ENCODE peak calls at places on chromosomes 13 and 19, in four cellular contexts. N is AG04450, C is heart left ventricle, I is progenitor cell of endocrine pancreas. G is an unnamed sample.

GRCh38 chr13:46562581-46562980 is 9.6 kb downstream of the LRCH1 start:
- DNase-seq in I (no peak), N (no peak), C (no peak), G (no peak)

GRCh38 chr13:63873936-63874335 is 2458.3 kb upstream of the PCDH20 start:
- DNase-seq in N (no peak), I (no peak), C (no peak), G (no peak)

GRCh38 chr13:111668451-111668850 is 348.0 kb downstream of the TEX29 start:
- DNase-seq in C (no peak), N (no peak), I (no peak), G (no peak)

GRCh38 chr13:101416181-101417042 is at the start of gene NALCN:
- DNase-seq in C (peak; percentile 64), N (no peak), I (peak; percentile 21), G (no peak)

GRCh38 chr19:16330368-16330801 is 5.8 kb downstream of the KLF2 start:
- DNase-seq in C (peak; percentile 85), I (no peak), N (no peak), G (peak; percentile 91)

GRCh38 chr13:94173312-94173854 is 306.1 kb downstream of the DCT start:
- DNase-seq in I (no peak), C (no peak), N (peak; percentile 27), G (no peak)

GRCh38 chr19:11784356-11784755 is 14.0 kb upstream of the ZNF491 start:
- DNase-seq in C (no peak), N (no peak), I (no peak), G (no peak)

GRCh38 chr13:60759499-60759898 is 362.5 kb downstream of the TDRD3 start:
- DNase-seq in I (no peak), C (no peak), N (no peak), G (no peak)

GRCh38 chr13:79658333-79658975 is 177.5 kb downstream of the NDFIP2 start:
- DNase-seq in N (no peak), I (no peak), C (no peak), G (no peak)

GRCh38 chr19:17681505-17682125 is 6.5 kb downstream of the UNC13A start:
- DNase-seq in N (peak; percentile 6), I (peak; percentile 54), C (no peak), G (peak; percentile 53)

GRCh38 chr13:103471896-103472295 is 405.7 kb upstream of the SLC10A2 start:
- DNase-seq in I (no peak), N (no peak), C (no peak), G (no peak)

GRCh38 chr13:44703371-44703770 is 127.2 kb upstream of the TSC22D1 start:
- DNase-seq in N (no peak), C (no peak), I (no peak), G (no peak)

GRCh38 chr13:30750036-30750435 is 14.7 kb downstream of the ALOX5AP start:
- DNase-seq in N (no peak), I (no peak), C (no peak), G (no peak)

GRCh38 chr19:55673889-55674288 is 1.1 kb upstream of the EPN1 start:
- DNase-seq in I (no peak), C (no peak), N (no peak), G (no peak)

GRCh38 chr13:95246292-95247082 is 54.8 kb downstream of the ABCC4 start:
- DNase-seq in C (no peak), I (no peak), N (no peak), G (no peak)

GRCh38 chr13:99450416-99450815 is 50.9 kb upstream of the TM9SF2 start:
- DNase-seq in C (no peak), I (no peak), N (no peak), G (no peak)

GRCh38 chr19:14476663-14477401 is 1.7 kb upstream of the PTGER1 start:
- DNase-seq in I (no peak), C (no peak), N (peak; percentile 41), G (peak; percentile 88)

GRCh38 chr13:59514316-59514715 is 649.4 kb downstream of the DIAPH3 start:
- DNase-seq in C (no peak), I (no peak), N (no peak), G (no peak)

GRCh38 chr19:55486043-55486970 is 1.3 kb downstream of the NAT14 start:
- DNase-seq in N (no peak), C (peak; percentile 76), I (no peak), G (no peak)

GRCh38 chr19:43766755-43767043 is 11.9 kb upstream of the SMG9 start:
- DNase-seq in I (no peak), N (no peak), C (no peak), G (no peak)

GRCh38 chr19:47540748-47541147 is 25.9 kb upstream of the NAPA start:
- DNase-seq in I (no peak), N (peak; percentile 11), C (no peak), G (no peak)

GRCh38 chr13:112734696-112735547 is 45.1 kb downstream of the ATP11A start:
- DNase-seq in N (no peak), C (no peak), I (no peak), G (no peak)

GRCh38 chr19:11425719-11426457 is 6.8 kb upstream of the RGL3 start:
- DNase-seq in C (no peak), I (no peak), N (no peak), G (no peak)

GRCh38 chr19:53131732-53132131 is 978 bp downstream of the ZNF415 start:
- DNase-seq in N (no peak), I (no peak), C (no peak), G (no peak)

GRCh38 chr19:33473644-33474305 is 47.8 kb downstream of the PEPD start:
- DNase-seq in N (no peak), I (no peak), C (no peak), G (no peak)

GRCh38 chr19:51676566-51677083 is 16.5 kb upstream of the SPACA6 start:
- DNase-seq in I (no peak), N (no peak), C (no peak), G (no peak)

GRCh38 chr13:113160983-113161382 is 2.5 kb downstream of the PROZ start:
- DNase-seq in I (no peak), N (no peak), C (no peak), G (no peak)

GRCh38 chr19:4032436-4032835 is 24.9 kb downstream of the PIAS4 start:
- DNase-seq in N (no peak), I (no peak), C (no peak), G (no peak)

GRCh38 chr19:21569497-21569870 is 64.1 kb downstream of the ZNF429 start:
- DNase-seq in N (no peak), I (no peak), C (peak; percentile 85), G (no peak)

GRCh38 chr19:55391191-55391670 is 5.5 kb downstream of the RPL28 start:
- DNase-seq in N (no peak), C (no peak), I (no peak), G (no peak)

GRCh38 chr13:29487466-29488454 is 107.7 kb downstream of the SLC7A1 start:
- DNase-seq in N (no peak), C (no peak), I (no peak), G (no peak)

GRCh38 chr19:55106591-55106990 is 10.8 kb downstream of the PPP1R12C start:
- DNase-seq in N (no peak), I (no peak), C (no peak), G (no peak)

GRCh38 chr19:39738809-39739208 is 980 bp upstream of the CLC start:
- DNase-seq in I (no peak), C (no peak), N (no peak), G (no peak)

GRCh38 chr19:30082168-30082567 is 140.1 kb downstream of the URI1 start:
- DNase-seq in I (no peak), N (no peak), C (peak; percentile 18), G (no peak)

GRCh38 chr13:33874871-33875270 is 56.9 kb downstream of the RFC3 start:
- DNase-seq in C (no peak), N (no peak), I (no peak), G (no peak)
- TF ChIP-seq CTCF in C (no peak), N (peak; percentile 6), I (no peak), G (no peak)

GRCh38 chr13:39016789-39017188 is 21.1 kb downstream of the PROSER1 start:
- DNase-seq in N (no peak), I (no peak), C (no peak), G (no peak)

GRCh38 chr13:39016087-39016486 is 21.8 kb downstream of the PROSER1 start:
- DNase-seq in N (no peak), C (no peak), I (no peak), G (no peak)

GRCh38 chr13:39013462-39013861 is 22.8 kb upstream of the STOML3 start:
- DNase-seq in I (no peak), N (no peak), C (no peak), G (no peak)

DNA sequence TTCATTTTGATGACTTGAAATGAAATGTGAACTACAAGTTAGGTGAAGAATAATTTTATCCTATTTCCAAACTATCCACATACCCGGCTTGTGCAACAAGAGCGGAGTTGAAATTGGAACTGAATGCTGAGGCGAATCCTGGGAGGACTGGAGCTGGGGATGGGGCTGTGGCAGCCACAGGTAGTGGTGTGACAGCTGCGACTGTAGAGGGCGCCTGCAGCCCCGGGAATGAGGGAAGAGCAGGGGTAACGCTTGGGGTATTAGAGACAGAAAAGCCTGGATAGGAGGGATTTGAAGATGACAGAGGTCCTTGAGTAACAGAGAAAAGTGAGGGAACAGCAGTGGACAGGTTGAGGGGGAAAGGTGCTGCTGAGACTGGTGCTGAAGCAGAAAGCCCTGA is 22.0 kb upstream of the STOML3 start:
- DNase-seq in N (no peak), I (no peak), C (no peak), G (no peak)
- TF ChIP-seq CTCF in N (no peak), I (peak; percentile 41), C (no peak), G (no peak)

DNA sequence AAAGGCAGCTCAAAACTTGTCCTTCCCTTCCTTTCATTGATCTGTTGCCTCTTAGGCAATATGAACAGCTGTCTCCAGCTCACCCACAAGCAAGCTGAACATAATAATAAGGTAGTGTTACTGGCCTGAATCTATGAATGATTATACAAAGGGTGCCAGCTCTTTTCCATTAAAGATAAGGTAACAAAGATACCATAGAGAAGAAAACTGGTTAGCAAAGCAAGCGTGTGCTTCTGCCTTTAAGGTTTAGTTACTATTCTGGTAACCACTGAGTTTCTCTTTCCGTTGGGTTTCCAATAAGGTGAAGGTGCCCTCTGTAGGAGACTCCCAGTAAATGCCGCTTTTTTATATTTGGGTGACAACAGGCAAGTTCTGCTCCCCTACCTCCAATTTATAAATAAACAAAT is 12.1 kb upstream of the DACH1 start:
- DNase-seq in C (no peak), N (no peak), I (no peak), G (no peak)
- TF ChIP-seq CTCF in C (peak; percentile 60), N (peak; percentile 67), I (peak; percentile 66), G (peak; percentile 32)

GRCh38 chr13:106464076-106464475 is 71.4 kb downstream of the EFNB2 start:
- DNase-seq in C (no peak), I (no peak), N (no peak), G (no peak)

GRCh38 chr13:106468207-106468606 is 67.3 kb downstream of the EFNB2 start:
- DNase-seq in N (no peak), C (peak; percentile 68), I (no peak), G (no peak)

GRCh38 chr13:106466691-106467405 is 68.6 kb downstream of the EFNB2 start:
- DNase-seq in N (no peak), C (no peak), I (no peak), G (no peak)

GRCh38 chr13:106468948-106469590 is 66.4 kb downstream of the EFNB2 start:
- DNase-seq in C (no peak), N (no peak), I (no peak), G (no peak)

GRCh38 chr13:106467406-106468122 is 67.9 kb downstream of the EFNB2 start:
- DNase-seq in N (no peak), I (no peak), C (no peak), G (no peak)
- TF ChIP-seq CTCF in N (no peak), I (no peak), C (no peak), G (no peak)

GRCh38 chr19:35479278-35479677 is 11.0 kb downstream of the KRTDAP start:
- DNase-seq in C (no peak), I (no peak), N (no peak), G (no peak)
- TF ChIP-seq CTCF in C (no peak), I (peak; percentile 34), N (no peak), G (no peak)